ENCODE peak calls at places on chromosome 21, in five cellular contexts. P, C, R, V and M are unnamed samples.

GRCh38 chr21:36927718-36928117 is 38.8 kb downstream of the HLCS start:
- DNase-seq in P (peak), C (peak), R (peak), V (peak), M (peak)

GRCh38 chr21:31505975-31506374 is 153.5 kb upstream of the SOD1 start:
- DNase-seq in P (no peak), C (no peak), R (no peak), V (no peak), M (no peak)

GRCh38 chr21:16837319-16837718 is 675.5 kb upstream of the CXADR start:
- DNase-seq in P (peak), C (no peak), R (no peak), V (peak), M (peak)

GRCh38 chr21:33712022-33712803 is 69.9 kb downstream of the ITSN1 start:
- DNase-seq in P (no peak), C (no peak), R (no peak), V (no peak), M (no peak)

GRCh38 chr21:31184462-31184861 is 146.2 kb upstream of the KRTAP19-8 start:
- DNase-seq in P (no peak), C (peak), R (no peak), V (no peak), M (no peak)

GRCh38 chr21:42062543-42063022 is 8.5 kb upstream of the UMODL1 start:
- DNase-seq in P (no peak), C (peak), R (no peak), V (no peak), M (no peak)

GRCh38 chr21:15026370-15026769 is 38.4 kb downstream of the NRIP1 start:
- DNase-seq in P (no peak), C (no peak), R (no peak), V (no peak), M (no peak)

GRCh38 chr21:38643404-38644023 is 145.2 kb upstream of the ERG start:
- DNase-seq in P (no peak), C (no peak), R (no peak), V (no peak), M (no peak)

GRCh38 chr21:29987762-29988161 is 48.0 kb upstream of the GRIK1 start:
- DNase-seq in P (no peak), C (no peak), R (no peak), V (no peak), M (no peak)

GRCh38 chr21:33663241-33663640 is 20.9 kb downstream of the ITSN1 start:
- DNase-seq in P (no peak), C (no peak), R (no peak), V (no peak), M (no peak)

GRCh38 chr21:42614391-42614790 is 39.0 kb upstream of the PDE9A start:
- DNase-seq in P (no peak), C (peak), R (peak), V (no peak), M (no peak)

GRCh38 chr21:42161401-42161956 is 57.5 kb upstream of the ABCG1 start:
- DNase-seq in P (no peak), C (no peak), R (no peak), V (no peak), M (no peak)

GRCh38 chr21:14675774-14676530 is 129.8 kb upstream of the SAMSN1 start:
- DNase-seq in P (no peak), C (peak), R (no peak), V (no peak), M (no peak)

DNA sequence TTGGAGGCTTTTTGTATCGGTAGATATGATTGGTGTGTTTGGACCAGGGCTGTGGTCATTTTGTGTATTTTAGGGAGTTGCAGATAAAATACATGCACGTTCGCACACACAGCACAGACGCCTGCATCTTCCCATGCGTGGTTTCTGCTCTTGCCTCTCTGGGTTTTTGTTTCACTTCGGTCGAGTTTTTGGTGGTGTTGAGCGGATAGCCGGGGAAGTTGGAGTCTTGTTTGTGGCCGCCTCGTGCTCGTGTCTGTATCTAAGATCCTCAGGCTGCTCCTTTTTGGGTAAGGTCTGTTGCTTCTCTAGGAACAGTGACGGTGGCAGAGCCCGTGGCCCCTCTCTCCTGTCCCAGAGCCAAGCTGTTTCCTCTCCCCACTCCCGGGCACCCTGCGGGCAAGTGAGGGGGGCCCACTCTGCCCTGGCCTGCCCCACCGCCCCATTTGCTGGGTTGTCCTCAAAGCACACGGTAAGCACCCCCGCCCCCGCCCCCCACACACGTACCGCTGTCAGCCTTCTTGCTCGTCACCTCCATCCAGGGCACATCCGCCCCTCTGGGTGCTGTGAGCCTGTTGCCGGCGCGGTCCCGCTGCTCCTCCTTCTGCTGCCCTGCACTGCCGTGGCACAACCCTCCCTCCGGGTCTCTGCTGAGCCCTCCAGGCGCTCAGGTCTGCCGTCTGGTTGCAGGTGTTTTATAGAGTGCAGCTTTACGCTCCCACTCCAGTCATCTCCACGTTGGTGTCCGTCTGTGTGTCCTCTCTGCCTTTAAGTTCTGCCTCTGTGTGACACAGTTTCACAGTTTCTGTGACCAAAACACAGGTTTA is 51.9 kb downstream of the AGPAT3 start:
- DNase-seq in P (peak), C (peak), R (no peak), V (no peak), M (no peak)
- H3K4me3 ChIP-seq in P (peak), C (peak), R (peak), V (no peak), M (no peak)

GRCh38 chr21:45019076-45019886 is 55.1 kb upstream of the ADARB1 start:
- DNase-seq in P (no peak), C (no peak), R (peak), V (peak), M (no peak)
- H3K4me3 ChIP-seq in P (no peak), C (no peak), R (no peak), V (no peak), M (no peak)

DNA sequence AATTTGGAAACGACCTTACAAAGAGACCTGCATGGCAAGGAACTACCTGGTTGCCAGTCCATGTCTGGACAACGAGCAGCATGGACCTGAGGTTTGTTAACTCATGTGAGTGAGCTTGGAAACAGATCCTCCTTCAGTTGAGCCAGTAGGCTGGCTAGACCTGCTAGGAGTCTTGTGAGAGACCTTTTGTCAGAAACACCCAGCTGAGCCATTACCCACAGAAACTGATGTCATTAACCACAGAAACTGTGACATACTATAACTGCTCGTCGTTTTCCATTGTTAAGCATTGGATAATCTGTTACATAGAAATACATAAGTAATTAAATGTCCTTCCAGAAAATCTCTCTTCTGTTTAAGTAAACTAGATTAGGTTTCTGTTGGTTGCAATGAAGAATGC is 211.1 kb upstream of the C21orf91 start:
- DNase-seq in P (no peak), C (no peak), R (no peak), V (no peak), M (no peak)
- H3K4me3 ChIP-seq in P (no peak), C (no peak), R (no peak), V (no peak), M (no peak)

DNA sequence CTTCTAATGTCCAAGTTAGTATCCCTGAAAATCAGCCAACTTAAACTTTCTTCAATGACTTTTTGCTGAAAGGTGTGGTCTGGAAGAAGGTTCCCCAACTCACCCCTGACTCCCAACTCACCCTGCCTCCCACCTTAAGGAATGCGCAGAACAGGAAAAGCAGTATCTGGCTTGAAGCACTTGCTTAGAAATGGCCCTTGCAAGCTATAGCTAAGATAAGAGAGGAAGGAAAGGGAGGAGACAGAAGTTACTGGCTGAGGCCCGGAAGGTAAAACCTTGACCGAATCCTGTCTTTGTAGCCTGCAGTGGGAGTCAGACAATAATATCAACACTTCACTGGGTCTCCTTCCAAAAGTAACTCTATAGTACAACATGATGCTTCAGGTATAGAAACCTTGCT is 2.9 kb downstream of the CYYR1 start:
- DNase-seq in P (no peak), C (no peak), R (no peak), V (no peak), M (no peak)
- H3K4me3 ChIP-seq in P (no peak), C (no peak), R (no peak), V (no peak), M (no peak)

DNA sequence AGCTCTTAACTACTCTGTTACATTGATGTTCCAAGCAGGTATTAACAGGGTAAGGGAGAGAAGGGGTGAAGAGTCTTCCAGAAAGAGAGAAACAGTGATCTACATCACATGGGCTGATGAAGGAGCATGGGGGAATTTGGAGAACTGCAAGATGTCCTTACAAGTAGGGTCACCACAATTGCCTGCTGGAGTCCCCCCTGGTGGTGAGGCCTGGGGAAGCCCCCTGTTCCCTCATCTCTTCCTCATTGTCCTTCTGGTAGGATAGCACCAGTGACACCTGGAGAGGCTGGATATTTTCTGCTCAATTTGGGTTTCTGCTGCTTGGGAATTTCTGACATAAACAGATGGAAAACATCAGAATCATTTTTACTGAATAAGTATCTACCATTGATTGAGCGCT is 126.6 kb downstream of the RUNX1 start:
- DNase-seq in P (no peak), C (no peak), R (no peak), V (no peak), M (no peak)
- H3K4me3 ChIP-seq in P (no peak), C (no peak), R (no peak), V (no peak), M (no peak)